ENCODE peak calls at places on chromosomes 12 and 14, in four cellular contexts. W, L, M and D are unnamed samples.

GRCh38 chr14:70045715-70046535 is 142.8 kb downstream of the SLC8A3 start:
- DNase-seq in W (peak), M (peak), L (no peak), D (no peak)

GRCh38 chr14:103898711-103899110 is 29.5 kb upstream of the TDRD9 start:
- DNase-seq in W (no peak), L (no peak), M (no peak), D (no peak)

GRCh38 chr12:96225003-96225855 is 31.1 kb downstream of the ELK3 start:
- DNase-seq in M (no peak), W (no peak), L (no peak), D (no peak)

GRCh38 chr12:106135075-106135474 is 3.7 kb downstream of the NUAK1 start:
- DNase-seq in L (no peak), M (no peak), W (peak), D (no peak)

GRCh38 chr12:51421266-51421884 is 3.3 kb upstream of the SLC4A8 start:
- DNase-seq in L (peak), W (peak), M (peak), D (no peak)

GRCh38 chr14:47442206-47442605 is 233.2 kb downstream of the MDGA2 start:
- DNase-seq in M (no peak), W (no peak), L (no peak), D (no peak)

GRCh38 chr14:36019126-36019525 is 157.4 kb downstream of the PTCSC3 start:
- DNase-seq in W (no peak), M (no peak), L (no peak), D (no peak)

GRCh38 chr12:57606399-57606798 is 1.8 kb downstream of the DTX3 start:
- DNase-seq in W (no peak), M (no peak), L (no peak), D (no peak)

GRCh38 chr12:88328056-88328455 is 185.9 kb downstream of the TMTC3 start:
- DNase-seq in M (no peak), W (no peak), L (no peak), D (no peak)

GRCh38 chr12:68113644-68114043 is 45.9 kb downstream of the IFNG start:
- DNase-seq in W (no peak), L (no peak), M (no peak), D (peak)

GRCh38 chr14:67413806-67414769 is 2.1 kb upstream of the PLEK2 start:
- DNase-seq in L (no peak), W (peak), M (peak), D (no peak)

GRCh38 chr14:67410313-67410712 is 1.7 kb downstream of the PLEK2 start:
- DNase-seq in L (no peak), W (no peak), M (no peak), D (no peak)

GRCh38 chr14:67409461-67409860 is 2.5 kb downstream of the PLEK2 start:
- DNase-seq in L (no peak), W (no peak), M (no peak), D (no peak)

GRCh38 chr14:67411820-67412421 is at the start of gene PLEK2:
- DNase-seq in W (no peak), M (no peak), L (peak), D (peak)

GRCh38 chr14:67411375-67411774 is 590 bp downstream of the PLEK2 start:
- DNase-seq in M (no peak), W (no peak), L (no peak), D (no peak)
- H3K4me3 ChIP-seq in M (peak), W (no peak), L (no peak), D (peak)

DNA sequence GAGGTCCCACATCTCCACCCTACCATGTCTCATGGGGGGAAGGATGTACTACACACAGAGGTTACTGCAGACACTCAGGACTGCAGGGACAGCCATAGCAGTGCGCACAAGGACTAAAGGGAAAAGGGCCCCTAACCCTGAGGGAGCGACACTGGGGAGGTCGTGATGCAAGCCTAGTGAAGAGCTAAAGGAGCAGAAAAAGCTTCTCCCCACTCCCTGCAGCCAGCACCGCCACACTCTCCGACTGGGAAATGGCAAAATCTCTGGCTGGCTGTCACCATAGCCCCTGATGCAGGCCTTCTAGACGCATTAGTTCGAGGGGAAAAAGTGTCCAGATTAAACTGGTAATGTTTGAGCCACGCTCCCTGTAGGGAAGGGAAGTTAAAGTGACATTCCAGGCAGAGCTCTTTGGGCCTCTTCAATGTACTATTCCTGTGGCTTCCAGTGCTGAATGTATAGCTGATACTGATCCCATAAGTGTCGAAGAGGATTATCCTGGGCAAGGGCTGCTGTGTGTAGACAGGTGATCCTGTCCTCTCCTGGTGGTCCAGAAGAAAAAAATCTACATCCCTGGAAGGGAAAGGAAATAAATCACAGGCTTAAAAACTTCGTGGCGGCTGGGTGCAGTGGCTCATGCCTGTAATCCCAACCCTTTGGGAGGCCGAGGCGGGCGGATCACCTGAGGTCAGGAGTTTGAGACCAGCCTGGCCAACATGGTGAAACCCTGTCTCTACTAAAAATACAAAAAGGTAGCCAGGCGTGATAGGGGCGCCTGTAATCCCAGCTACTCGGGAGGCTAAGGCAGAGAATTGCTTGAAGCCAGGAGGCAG is 5.4 kb downstream of the POMT2 start:
- DNase-seq in L (no peak), M (no peak), W (no peak), D (no peak)
- H3K4me3 ChIP-seq in L (no peak), M (no peak), W (no peak), D (no peak)

GRCh38 chr14:91265404-91265803 is 20.9 kb upstream of the GPR68 start:
- DNase-seq in L (no peak), M (no peak), W (no peak), D (no peak)

GRCh38 chr14:91261115-91261514 is 16.6 kb upstream of the GPR68 start:
- DNase-seq in W (no peak), L (no peak), M (no peak), D (no peak)

GRCh38 chr14:91263329-91263728 is 18.8 kb upstream of the GPR68 start:
- DNase-seq in M (no peak), W (no peak), L (no peak), D (no peak)

GRCh38 chr14:91261986-91262549 is 17.6 kb upstream of the GPR68 start:
- DNase-seq in M (no peak), W (no peak), L (no peak), D (no peak)

DNA sequence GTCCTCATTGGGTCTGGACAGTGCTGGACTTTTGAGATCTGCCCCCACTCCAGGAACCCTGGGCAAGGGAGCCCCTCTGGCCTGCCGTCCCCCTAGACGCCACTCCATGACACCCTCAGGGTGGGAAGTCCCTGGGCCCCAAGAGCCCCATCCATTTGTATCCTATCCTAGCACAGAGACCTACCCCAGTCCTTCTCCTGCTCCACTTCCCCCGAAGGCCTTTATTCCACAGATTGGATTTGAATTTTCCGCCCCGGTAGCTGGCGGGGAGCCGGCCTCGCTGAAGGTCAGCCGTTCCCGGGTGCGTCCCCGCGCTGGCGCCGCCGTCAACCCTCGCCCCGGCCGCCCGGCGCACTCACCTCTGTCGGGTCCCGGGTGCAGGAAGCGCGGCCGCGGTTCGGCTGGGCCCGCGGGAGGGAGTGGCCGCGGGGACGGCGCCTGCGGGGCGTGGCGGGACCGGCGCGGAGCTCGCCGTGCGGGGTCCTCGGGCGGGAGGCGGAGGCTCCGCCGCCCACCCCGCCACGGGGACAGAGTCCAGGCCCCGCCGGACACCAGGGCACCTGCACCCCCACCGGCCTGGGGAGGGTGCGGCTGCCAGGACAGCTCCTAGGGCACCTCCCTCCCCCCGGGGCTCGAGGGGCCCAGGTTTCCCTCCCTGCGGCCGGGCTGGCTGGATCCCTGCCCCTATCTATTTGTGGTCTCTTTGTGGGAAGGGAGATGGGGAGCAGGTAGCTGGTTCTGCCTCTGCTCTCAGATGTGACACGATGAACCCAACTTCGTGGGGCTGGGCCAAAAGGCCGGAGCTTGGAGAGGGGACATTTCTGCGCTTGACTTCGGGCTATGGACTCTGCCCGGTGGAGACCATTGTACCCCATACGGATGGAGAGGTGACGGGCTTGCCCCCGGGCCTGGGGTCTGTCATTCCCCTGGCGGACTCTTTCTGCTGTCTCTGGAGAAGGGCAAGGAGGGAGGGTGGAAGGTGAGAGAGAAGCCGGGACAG is 19.9 kb upstream of the GPR68 start:
- DNase-seq in W (no peak), L (peak), M (no peak), D (peak)
- H3K4me3 ChIP-seq in W (peak), L (no peak), M (peak), D (peak)

GRCh38 chr12:122225683-122226365 is at the start of gene DIABLO:
- DNase-seq in W (peak), L (peak), M (peak), D (peak)

GRCh38 chr12:122227341-122227740 is 1.5 kb upstream of the DIABLO start:
- DNase-seq in W (no peak), L (peak), M (no peak), D (peak)

GRCh38 chr12:122230798-122231197 is 4.9 kb upstream of the DIABLO start:
- DNase-seq in L (no peak), W (no peak), M (no peak), D (no peak)

GRCh38 chr12:122226366-122227222 is 742 bp upstream of the DIABLO start:
- DNase-seq in W (no peak), L (no peak), M (no peak), D (no peak)

DNA sequence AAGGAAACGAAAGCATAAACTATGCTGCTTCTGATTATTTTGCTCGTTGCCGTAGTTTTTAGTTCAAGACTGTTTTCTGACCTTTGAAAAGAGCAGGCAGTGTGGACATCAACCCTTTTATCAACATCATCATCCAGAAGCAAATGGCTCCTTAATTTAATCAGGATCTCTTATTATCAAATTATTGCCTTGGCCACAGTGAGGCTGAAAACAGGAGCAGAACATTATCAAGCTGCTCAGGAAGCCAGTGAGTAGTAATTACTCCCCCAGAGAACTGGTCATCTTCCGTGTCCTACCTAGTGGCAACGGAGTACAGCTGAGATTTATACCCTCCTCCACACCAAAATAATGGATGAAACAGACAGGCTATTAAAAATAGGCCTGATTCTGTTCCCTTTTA is 2.2 kb upstream of the DIABLO start:
- DNase-seq in W (no peak), M (no peak), L (no peak), D (no peak)
- H3K4me3 ChIP-seq in W (no peak), M (no peak), L (peak), D (no peak)

GRCh38 chr14:73249108-73249507 is 11.8 kb downstream of the PAPLN start:
- DNase-seq in M (no peak), L (no peak), W (no peak), D (no peak)

GRCh38 chr14:73248294-73248868 is 11.1 kb downstream of the PAPLN start:
- DNase-seq in L (no peak), M (no peak), W (peak), D (no peak)

GRCh38 chr14:73245401-73246325 is 8.4 kb downstream of the PAPLN start:
- DNase-seq in M (no peak), L (no peak), W (no peak), D (peak)

GRCh38 chr14:73244541-73244940 is 7.2 kb downstream of the PAPLN start:
- DNase-seq in L (no peak), M (no peak), W (no peak), D (no peak)

GRCh38 chr14:73246387-73247150 is 9.3 kb downstream of the PAPLN start:
- DNase-seq in W (no peak), M (no peak), L (no peak), D (no peak)
- H3K4me3 ChIP-seq in W (peak), M (peak), L (no peak), D (peak)